ENCODE peak calls at places on chromosomes 6 and 20, in nine cellular contexts. One of them, this sample, is unnamed.

GRCh38 chr20:45020236-45020886 is 54.0 kb downstream of the STK4 start:
- DNase-seq in cardiac muscle cell: peak; percentile 54
- DNase-seq in right lobe of liver: peak; percentile 61
- DNase-seq in heart left ventricle: no peak
- DNase-seq in pancreas: no peak
- DNase-seq in substantia nigra: no peak
- DNase-seq in PC-9: no peak
- DNase-seq in CD8-positive, alpha-beta T cell: no peak
- DNase-seq in lung: no peak
- DNase-seq in this sample: no peak

GRCh38 chr6:109165392-109165964 is 70.2 kb downstream of the CEP57L1 start:
- DNase-seq in cardiac muscle cell: peak; percentile 89
- DNase-seq in right lobe of liver: no peak
- DNase-seq in heart left ventricle: peak; percentile 18
- DNase-seq in pancreas: no peak
- DNase-seq in substantia nigra: no peak
- DNase-seq in PC-9: peak; percentile 6
- DNase-seq in CD8-positive, alpha-beta T cell: no peak
- DNase-seq in lung: no peak
- DNase-seq in this sample: peak; percentile 27

GRCh38 chr20:364905-365794 is 15.4 kb upstream of the TRIB3 start:
- DNase-seq in cardiac muscle cell: no peak
- DNase-seq in right lobe of liver: no peak
- DNase-seq in heart left ventricle: no peak
- DNase-seq in pancreas: no peak
- DNase-seq in substantia nigra: no peak
- DNase-seq in PC-9: peak; percentile 53
- DNase-seq in CD8-positive, alpha-beta T cell: no peak
- DNase-seq in lung: no peak
- DNase-seq in this sample: no peak

GRCh38 chr6:169172435-169172834 is 81.2 kb downstream of the THBS2 start:
- DNase-seq in cardiac muscle cell: peak; percentile 89
- DNase-seq in right lobe of liver: no peak
- DNase-seq in heart left ventricle: no peak
- DNase-seq in pancreas: no peak
- DNase-seq in substantia nigra: no peak
- DNase-seq in PC-9: peak; percentile 8
- DNase-seq in CD8-positive, alpha-beta T cell: no peak
- DNase-seq in lung: peak; percentile 28
- DNase-seq in this sample: no peak

GRCh38 chr6:84074988-84075781 is 41.6 kb downstream of the MRAP2 start:
- DNase-seq in cardiac muscle cell: peak; percentile 40
- DNase-seq in right lobe of liver: no peak
- DNase-seq in heart left ventricle: no peak
- DNase-seq in pancreas: no peak
- DNase-seq in substantia nigra: no peak
- DNase-seq in PC-9: no peak
- DNase-seq in CD8-positive, alpha-beta T cell: no peak
- DNase-seq in lung: no peak
- DNase-seq in this sample: no peak

GRCh38 chr6:42095066-42095465 is 44.7 kb downstream of the TAF8 start:
- DNase-seq in cardiac muscle cell: no peak
- DNase-seq in right lobe of liver: no peak
- DNase-seq in heart left ventricle: no peak
- DNase-seq in pancreas: no peak
- DNase-seq in substantia nigra: no peak
- DNase-seq in PC-9: no peak
- DNase-seq in CD8-positive, alpha-beta T cell: no peak
- DNase-seq in lung: no peak
- DNase-seq in this sample: no peak

GRCh38 chr6:21846541-21847451 is 253.2 kb downstream of the SOX4 start:
- DNase-seq in cardiac muscle cell: no peak
- DNase-seq in right lobe of liver: no peak
- DNase-seq in heart left ventricle: peak; percentile 27
- DNase-seq in pancreas: no peak
- DNase-seq in substantia nigra: no peak
- DNase-seq in PC-9: peak; percentile 10
- DNase-seq in CD8-positive, alpha-beta T cell: no peak
- DNase-seq in lung: no peak
- DNase-seq in this sample: no peak

GRCh38 chr6:16752206-16752867 is 8.9 kb downstream of the ATXN1 start:
- DNase-seq in cardiac muscle cell: peak; percentile 87
- DNase-seq in right lobe of liver: no peak
- DNase-seq in heart left ventricle: no peak
- DNase-seq in pancreas: no peak
- DNase-seq in substantia nigra: no peak
- DNase-seq in PC-9: peak; percentile 12
- DNase-seq in CD8-positive, alpha-beta T cell: no peak
- DNase-seq in lung: no peak
- DNase-seq in this sample: no peak

GRCh38 chr20:49400904-49401303 is 81.6 kb downstream of the KCNB1 start:
- DNase-seq in cardiac muscle cell: peak; percentile 57
- DNase-seq in right lobe of liver: no peak
- DNase-seq in heart left ventricle: peak; percentile 57
- DNase-seq in pancreas: no peak
- DNase-seq in substantia nigra: no peak
- DNase-seq in PC-9: no peak
- DNase-seq in CD8-positive, alpha-beta T cell: no peak
- DNase-seq in lung: no peak
- DNase-seq in this sample: no peak

GRCh38 chr6:166715065-166715464 is 88.0 kb upstream of the RPS6KA2 start:
- DNase-seq in cardiac muscle cell: no peak
- DNase-seq in right lobe of liver: no peak
- DNase-seq in heart left ventricle: no peak
- DNase-seq in pancreas: no peak
- DNase-seq in substantia nigra: peak; percentile 32
- DNase-seq in PC-9: no peak
- DNase-seq in CD8-positive, alpha-beta T cell: no peak
- DNase-seq in lung: peak; percentile 46
- DNase-seq in this sample: no peak

GRCh38 chr20:61486198-61486597 is 234.1 kb downstream of the CDH4 start:
- DNase-seq in cardiac muscle cell: no peak
- DNase-seq in right lobe of liver: no peak
- DNase-seq in heart left ventricle: no peak
- DNase-seq in pancreas: no peak
- DNase-seq in substantia nigra: no peak
- DNase-seq in PC-9: no peak
- DNase-seq in CD8-positive, alpha-beta T cell: no peak
- DNase-seq in lung: no peak
- DNase-seq in this sample: no peak

GRCh38 chr6:11810039-11810541 is 31.5 kb upstream of the ADTRP start:
- DNase-seq in cardiac muscle cell: peak; percentile 96
- DNase-seq in right lobe of liver: peak; percentile 71
- DNase-seq in heart left ventricle: peak; percentile 84
- DNase-seq in pancreas: peak; percentile 85
- DNase-seq in substantia nigra: no peak
- DNase-seq in PC-9: peak; percentile 75
- DNase-seq in CD8-positive, alpha-beta T cell: no peak
- DNase-seq in lung: peak; percentile 93
- DNase-seq in this sample: peak; percentile 48

GRCh38 chr6:143332153-143332845 is 118.2 kb downstream of the ADAT2 start:
- DNase-seq in cardiac muscle cell: no peak
- DNase-seq in right lobe of liver: no peak
- DNase-seq in heart left ventricle: no peak
- DNase-seq in pancreas: no peak
- DNase-seq in substantia nigra: no peak
- DNase-seq in PC-9: no peak
- DNase-seq in CD8-positive, alpha-beta T cell: no peak
- DNase-seq in lung: no peak
- DNase-seq in this sample: no peak

GRCh38 chr6:15511248-15512125 is 151.3 kb downstream of the DTNBP1 start:
- DNase-seq in cardiac muscle cell: no peak
- DNase-seq in right lobe of liver: peak; percentile 88
- DNase-seq in heart left ventricle: peak; percentile 78
- DNase-seq in pancreas: no peak
- DNase-seq in substantia nigra: no peak
- DNase-seq in PC-9: no peak
- DNase-seq in CD8-positive, alpha-beta T cell: no peak
- DNase-seq in lung: no peak
- DNase-seq in this sample: peak; percentile 89

GRCh38 chr6:149438855-149439254 is 38.8 kb downstream of the SUMO4 start:
- DNase-seq in cardiac muscle cell: no peak
- DNase-seq in right lobe of liver: no peak
- DNase-seq in heart left ventricle: no peak
- DNase-seq in pancreas: no peak
- DNase-seq in substantia nigra: no peak
- DNase-seq in PC-9: no peak
- DNase-seq in CD8-positive, alpha-beta T cell: no peak
- DNase-seq in lung: no peak
- DNase-seq in this sample: no peak

GRCh38 chr6:136469154-136469553 is 81.1 kb downstream of the MAP7 start:
- DNase-seq in cardiac muscle cell: no peak
- DNase-seq in right lobe of liver: no peak
- DNase-seq in heart left ventricle: no peak
- DNase-seq in pancreas: no peak
- DNase-seq in substantia nigra: no peak
- DNase-seq in PC-9: no peak
- DNase-seq in CD8-positive, alpha-beta T cell: no peak
- DNase-seq in lung: no peak
- DNase-seq in this sample: no peak
- H3K27ac ChIP-seq in cardiac muscle cell: no peak overlapping the region
- H3K27ac ChIP-seq in right lobe of liver: no peak overlapping the region
- H3K27ac ChIP-seq in heart left ventricle: no peak overlapping the region
- H3K27ac ChIP-seq in pancreas: no peak overlapping the region
- H3K27ac ChIP-seq in substantia nigra: peak overlapping the region; percentile 99
- H3K27ac ChIP-seq in PC-9: no peak overlapping the region
- H3K27ac ChIP-seq in CD8-positive, alpha-beta T cell: no peak overlapping the region
- H3K27ac ChIP-seq in lung: no peak overlapping the region
- H3K27ac ChIP-seq in this sample: no peak overlapping the region

DNA sequence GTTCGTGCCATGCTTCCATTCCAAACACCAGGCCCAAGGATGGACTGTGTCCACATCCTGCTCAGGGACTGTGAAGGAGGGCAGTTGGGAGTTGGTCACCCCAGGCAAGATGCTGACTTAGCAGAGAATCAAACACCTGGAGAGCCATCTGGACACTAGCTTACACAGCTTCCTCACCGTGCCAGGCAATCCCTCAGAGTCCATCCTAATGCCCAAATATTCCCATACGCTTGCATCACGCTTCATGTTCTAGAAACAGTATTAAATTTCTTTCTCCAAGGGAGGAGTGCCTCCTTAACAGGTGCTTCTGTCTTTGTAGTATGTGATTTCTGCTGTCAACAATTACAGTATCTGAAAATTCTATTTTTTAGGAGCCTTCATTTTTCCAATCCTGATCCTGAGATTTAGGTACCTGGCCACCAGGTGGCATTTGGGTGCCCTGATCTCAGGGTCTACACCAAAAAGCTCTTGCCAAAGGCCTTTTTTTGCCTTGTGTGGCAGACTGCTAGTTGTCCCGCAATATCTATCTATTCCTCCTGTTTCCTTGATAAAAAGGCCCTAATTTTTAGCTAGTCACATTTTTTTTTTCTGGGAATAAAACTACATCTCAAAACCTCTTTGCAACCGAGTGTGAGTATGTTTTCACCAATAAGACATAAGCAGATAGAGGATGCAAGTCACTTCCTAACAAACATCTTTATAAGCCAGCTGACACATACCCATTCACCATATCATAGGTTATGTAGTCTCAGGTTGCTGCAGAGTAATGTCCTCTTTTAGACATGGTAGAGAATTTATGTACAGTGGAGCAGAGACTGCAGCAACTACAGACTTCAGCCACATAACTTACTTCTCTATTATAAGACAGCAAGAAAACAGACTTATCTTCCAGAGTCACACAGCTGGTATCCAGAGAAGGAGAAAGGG is 85.0 kb downstream of the PREP start:
- DNase-seq in cardiac muscle cell: no peak
- DNase-seq in right lobe of liver: no peak
- DNase-seq in heart left ventricle: no peak
- DNase-seq in pancreas: no peak
- DNase-seq in substantia nigra: no peak
- DNase-seq in PC-9: peak; percentile 24
- DNase-seq in CD8-positive, alpha-beta T cell: peak; percentile 30
- DNase-seq in lung: no peak
- DNase-seq in this sample: peak; percentile 57
- H3K27ac ChIP-seq in cardiac muscle cell: no peak overlapping the region
- H3K27ac ChIP-seq in right lobe of liver: no peak overlapping the region
- H3K27ac ChIP-seq in heart left ventricle: no peak overlapping the region
- H3K27ac ChIP-seq in pancreas: no peak overlapping the region
- H3K27ac ChIP-seq in substantia nigra: no peak overlapping the region
- H3K27ac ChIP-seq in PC-9: no peak overlapping the region
- H3K27ac ChIP-seq in CD8-positive, alpha-beta T cell: no peak overlapping the region
- H3K27ac ChIP-seq in lung: no peak overlapping the region
- H3K27ac ChIP-seq in this sample: peak overlapping the region; percentile 46

GRCh38 chr6:70210462-70210861 is 92.4 kb downstream of the COL9A1 start:
- DNase-seq in cardiac muscle cell: peak; percentile 6
- DNase-seq in right lobe of liver: no peak
- DNase-seq in heart left ventricle: no peak
- DNase-seq in pancreas: no peak
- DNase-seq in substantia nigra: no peak
- DNase-seq in PC-9: no peak
- DNase-seq in CD8-positive, alpha-beta T cell: no peak
- DNase-seq in lung: no peak
- DNase-seq in this sample: no peak

GRCh38 chr6:70208235-70208790 is 94.6 kb downstream of the COL9A1 start:
- DNase-seq in cardiac muscle cell: no peak
- DNase-seq in right lobe of liver: no peak
- DNase-seq in heart left ventricle: no peak
- DNase-seq in pancreas: no peak
- DNase-seq in substantia nigra: no peak
- DNase-seq in PC-9: no peak
- DNase-seq in CD8-positive, alpha-beta T cell: no peak
- DNase-seq in lung: no peak
- DNase-seq in this sample: no peak
- H3K27ac ChIP-seq in cardiac muscle cell: no peak overlapping the region
- H3K27ac ChIP-seq in right lobe of liver: no peak overlapping the region
- H3K27ac ChIP-seq in heart left ventricle: no peak overlapping the region
- H3K27ac ChIP-seq in pancreas: no peak overlapping the region
- H3K27ac ChIP-seq in substantia nigra: no peak overlapping the region
- H3K27ac ChIP-seq in PC-9: no peak overlapping the region
- H3K27ac ChIP-seq in CD8-positive, alpha-beta T cell: no peak overlapping the region
- H3K27ac ChIP-seq in lung: no peak overlapping the region
- H3K27ac ChIP-seq in this sample: no peak overlapping the region

GRCh38 chr6:43282060-43282459 is 16.0 kb upstream of the SLC22A7 start:
- DNase-seq in cardiac muscle cell: no peak
- DNase-seq in right lobe of liver: no peak
- DNase-seq in heart left ventricle: no peak
- DNase-seq in pancreas: no peak
- DNase-seq in substantia nigra: no peak
- DNase-seq in PC-9: no peak
- DNase-seq in CD8-positive, alpha-beta T cell: no peak
- DNase-seq in lung: no peak
- DNase-seq in this sample: no peak

GRCh38 chr6:43282636-43283513 is 15.2 kb upstream of the SLC22A7 start:
- DNase-seq in cardiac muscle cell: no peak
- DNase-seq in right lobe of liver: no peak
- DNase-seq in heart left ventricle: no peak
- DNase-seq in pancreas: no peak
- DNase-seq in substantia nigra: no peak
- DNase-seq in PC-9: no peak
- DNase-seq in CD8-positive, alpha-beta T cell: no peak
- DNase-seq in lung: no peak
- DNase-seq in this sample: no peak

GRCh38 chr6:43278524-43279078 is 19.5 kb upstream of the SLC22A7 start:
- DNase-seq in cardiac muscle cell: no peak
- DNase-seq in right lobe of liver: no peak
- DNase-seq in heart left ventricle: no peak
- DNase-seq in pancreas: no peak
- DNase-seq in substantia nigra: no peak
- DNase-seq in PC-9: no peak
- DNase-seq in CD8-positive, alpha-beta T cell: no peak
- DNase-seq in lung: no peak
- DNase-seq in this sample: no peak

GRCh38 chr6:43277643-43278523 is 20.2 kb upstream of the SLC22A7 start:
- DNase-seq in cardiac muscle cell: no peak
- DNase-seq in right lobe of liver: peak; percentile 86
- DNase-seq in heart left ventricle: no peak
- DNase-seq in pancreas: no peak
- DNase-seq in substantia nigra: no peak
- DNase-seq in PC-9: no peak
- DNase-seq in CD8-positive, alpha-beta T cell: no peak
- DNase-seq in lung: no peak
- DNase-seq in this sample: no peak

GRCh38 chr6:43280234-43280633 is 17.8 kb upstream of the SLC22A7 start:
- DNase-seq in cardiac muscle cell: no peak
- DNase-seq in right lobe of liver: no peak
- DNase-seq in heart left ventricle: no peak
- DNase-seq in pancreas: no peak
- DNase-seq in substantia nigra: no peak
- DNase-seq in PC-9: no peak
- DNase-seq in CD8-positive, alpha-beta T cell: no peak
- DNase-seq in lung: no peak
- DNase-seq in this sample: no peak
- H3K27ac ChIP-seq in cardiac muscle cell: no peak overlapping the region
- H3K27ac ChIP-seq in right lobe of liver: no peak overlapping the region
- H3K27ac ChIP-seq in heart left ventricle: no peak overlapping the region
- H3K27ac ChIP-seq in pancreas: no peak overlapping the region
- H3K27ac ChIP-seq in substantia nigra: no peak overlapping the region
- H3K27ac ChIP-seq in PC-9: no peak overlapping the region
- H3K27ac ChIP-seq in CD8-positive, alpha-beta T cell: no peak overlapping the region
- H3K27ac ChIP-seq in lung: no peak overlapping the region
- H3K27ac ChIP-seq in this sample: no peak overlapping the region

This sample was measured in gastrocnemius medialis.